ENCODE peak calls at places on chromosomes 4 and X, in five cellular contexts. S, W, X, V and O are unnamed samples.

GRCh38 chr4:77308843-77309242 is 151.8 kb downstream of the CCNG2 start:
- DNase-seq in S (peak), W (no peak), X (no peak), V (peak), O (no peak)

GRCh38 chrX:24100713-24101112 is 46.0 kb downstream of the EIF2S3 start:
- DNase-seq in S (no peak), W (no peak), X (no peak), V (peak), O (no peak)

GRCh38 chrX:49059209-49060191 is 701 bp downstream of the CCDC120 start:
- DNase-seq in S (no peak), W (no peak), X (no peak), V (no peak), O (no peak)

GRCh38 chr4:184688447-184688846 is 38.9 kb downstream of the PRIMPOL start:
- DNase-seq in S (no peak), W (peak), X (no peak), V (peak), O (peak)

GRCh38 chr4:173509031-173510001 is 20.7 kb downstream of the HAND2 start:
- DNase-seq in S (no peak), W (no peak), X (no peak), V (peak), O (no peak)

GRCh38 chrX:140087865-140088264 is 122.5 kb upstream of the CXorf66 start:
- DNase-seq in S (no peak), W (no peak), X (no peak), V (no peak), O (no peak)

GRCh38 chr4:102760645-102761477 is at the start of gene MANBA:
- DNase-seq in S (peak), W (no peak), X (peak), V (peak), O (no peak)

GRCh38 chrX:150254909-150255308 is 108.2 kb upstream of the MAMLD1 start:
- DNase-seq in S (no peak), W (no peak), X (no peak), V (no peak), O (no peak)

GRCh38 chrX:134365923-134366322 is 94.0 kb upstream of the HPRT1 start:
- DNase-seq in S (no peak), W (no peak), X (no peak), V (no peak), O (no peak)

GRCh38 chrX:107700317-107700774 is 72.0 kb downstream of the PRPS1 start:
- DNase-seq in S (no peak), W (no peak), X (no peak), V (peak), O (no peak)

GRCh38 chr4:73917081-73917501 is 47.9 kb downstream of the CXCL1 start:
- DNase-seq in S (no peak), W (peak), X (no peak), V (peak), O (peak)

GRCh38 chr4:8185280-8185679 is 13.8 kb upstream of the SH3TC1 start:
- DNase-seq in S (no peak), W (peak), X (no peak), V (peak), O (no peak)

GRCh38 chrX:133985164-133986007 is at the start of gene GPC3:
- DNase-seq in S (no peak), W (peak), X (peak), V (no peak), O (no peak)